ENCODE peak calls at places on chromosomes 13 and 19, in five cellular contexts. C, R, W, E and N are unnamed samples.

GRCh38 chr13:45102136-45102802 is 18.0 kb upstream of the GTF2F2 start:
- DNase-seq in E (no peak), W (no peak), C (no peak), R (no peak), N (no peak)

GRCh38 chr13:110626510-110626909 is 11.2 kb downstream of the NAXD start:
- DNase-seq in W (no peak), R (no peak), E (no peak), C (no peak), N (no peak)

GRCh38 chr19:41064974-41065569 is 23.2 kb upstream of the CYP2A13 start:
- DNase-seq in W (peak), R (no peak), E (no peak), C (no peak), N (no peak)

GRCh38 chr19:34998777-34999497 is 1.2 kb upstream of the GRAMD1A start:
- DNase-seq in E (no peak), R (peak), W (no peak), C (no peak), N (no peak)

GRCh38 chr19:34943861-34944573 is 17.3 kb downstream of the ZNF30 start:
- DNase-seq in E (no peak), W (no peak), R (no peak), C (no peak), N (no peak)

GRCh38 chr13:61316647-61317046 is 99.0 kb downstream of the PCDH20 start:
- DNase-seq in W (no peak), E (no peak), C (no peak), R (no peak), N (no peak)

GRCh38 chr13:44267966-44268365 is 105.7 kb upstream of the SERP2 start:
- DNase-seq in E (no peak), W (no peak), C (no peak), R (no peak), N (no peak)

GRCh38 chr19:53947624-53948023 is 15.1 kb upstream of the CACNG8 start:
- DNase-seq in E (no peak), W (no peak), R (no peak), C (no peak), N (no peak)

GRCh38 chr19:3547767-3548282 is 8.9 kb downstream of the TEKTIP1 start:
- DNase-seq in R (no peak), W (no peak), C (no peak), E (no peak), N (no peak)

GRCh38 chr19:35751839-35752745 is 3.7 kb downstream of the LIN37 start:
- DNase-seq in E (no peak), C (no peak), R (no peak), W (no peak), N (no peak)

GRCh38 chr13:103852036-103852435 is 785.8 kb upstream of the SLC10A2 start:
- DNase-seq in C (no peak), R (no peak), W (peak), E (no peak), N (no peak)

GRCh38 chr19:46803555-46803954 is 15.2 kb upstream of the SLC1A5 start:
- DNase-seq in E (no peak), R (no peak), W (no peak), C (no peak), N (no peak)